ENCODE peak calls at places on chromosomes 6 and 20, in nine cellular contexts. Z is HFF-Myc, N is NCI-H748 treated with DMSO at 0.1 percent for 48 hours, C is NCI-H2081, K is colonic mucosa, P is EH, B is hippocampal formation, O is NCI-H345, D is HS-27A. M is an unnamed sample.

GRCh38 chr6:81752084-81752968 is at the start of gene TENT5A:
- DNase-seq in D (no peak), O (peak), K (peak), P (peak), Z (no peak), N (peak), C (peak), B (peak), M (no peak)

GRCh38 chr6:45830441-45831139 is 185.1 kb downstream of the CLIC5 start:
- DNase-seq in P (peak), Z (no peak), N (no peak), B (no peak), D (no peak), K (no peak), O (no peak), C (no peak), M (no peak)

GRCh38 chr20:20371681-20372080 is 3.8 kb downstream of the INSM1 start:
- DNase-seq in P (no peak), D (no peak), Z (no peak), O (no peak), C (no peak), K (no peak), B (no peak), N (no peak), M (no peak)

GRCh38 chr6:157150076-157150475 is 173.2 kb downstream of the TMEM242 start:
- DNase-seq in Z (no peak), C (no peak), N (no peak), K (no peak), B (no peak), D (peak), P (no peak), O (no peak), M (no peak)

GRCh38 chr20:25549866-25550477 is 35.4 kb downstream of the NINL start:
- DNase-seq in B (no peak), D (no peak), N (no peak), Z (no peak), C (no peak), P (peak), K (no peak), O (no peak), M (no peak)

GRCh38 chr6:159487636-159488035 is 205.4 kb downstream of the SOD2 start:
- DNase-seq in Z (no peak), K (no peak), N (no peak), O (no peak), B (no peak), P (peak), C (no peak), D (no peak), M (no peak)

GRCh38 chr6:35919085-35919826 is 1.6 kb downstream of the SRPK1 start:
- DNase-seq in D (no peak), B (no peak), N (peak), Z (no peak), O (no peak), P (peak), C (peak), K (no peak), M (no peak)

GRCh38 chr20:40583195-40583594 is 105.8 kb downstream of the MAFB start:
- DNase-seq in D (no peak), K (no peak), Z (no peak), P (no peak), B (peak), O (no peak), N (no peak), C (no peak), M (no peak)

GRCh38 chr20:37775200-37775599 is 81.4 kb downstream of the CTNNBL1 start:
- DNase-seq in C (no peak), P (no peak), B (no peak), K (no peak), D (no peak), O (no peak), Z (peak), N (no peak), M (no peak)